ENCODE peak calls at places on chromosomes 7 and 10, in eight cellular contexts. X is pancreas; T is CD4-positive, alpha-beta T cell; M is HFFc6; C is fibroblast of villous mesenchyme; R is fibroblast of mammary gland; K is foreskin fibroblast; V is neural progenitor cell. N is an unnamed sample.

GRCh38 chr7:155324012-155324917 is 26.6 kb downstream of the INSIG1 start:
- DNase-seq in K (no peak), R (no peak), V (no peak), C (no peak), T (no peak), M (no peak), X (no peak), N (no peak)

GRCh38 chr7:114708646-114709045 is 213.2 kb upstream of the MDFIC start:
- DNase-seq in K (no peak), V (no peak), X (no peak), C (no peak), T (no peak), M (no peak), R (peak), N (no peak)

GRCh38 chr7:24313777-24314176 is 29.8 kb downstream of the NPY start:
- DNase-seq in M (no peak), K (no peak), R (no peak), C (no peak), V (no peak), T (no peak), X (no peak), N (no peak)

GRCh38 chr10:117386805-117387204 is 11.6 kb upstream of the PDZD8 start:
- DNase-seq in C (no peak), V (no peak), X (no peak), K (no peak), T (no peak), R (no peak), M (no peak), N (no peak)

GRCh38 chr7:28176174-28176573 is 4.4 kb downstream of the JAZF1 start:
- DNase-seq in R (peak), T (no peak), C (peak), K (peak), X (no peak), V (no peak), M (peak), N (no peak)

GRCh38 chr7:45563804-45564461 is 10.2 kb upstream of the ADCY1 start:
- DNase-seq in K (no peak), C (no peak), X (no peak), T (no peak), R (no peak), V (no peak), M (no peak), N (no peak)

GRCh38 chr10:80288849-80289248 is 609 bp downstream of the MAT1A start:
- DNase-seq in K (no peak), M (no peak), C (no peak), V (no peak), T (no peak), X (no peak), R (no peak), N (no peak)

GRCh38 chr7:106737202-106737562 is 76.2 kb upstream of the CCDC71L start:
- DNase-seq in M (peak), T (no peak), C (peak), X (no peak), K (peak), R (peak), V (no peak), N (no peak)

GRCh38 chr7:44107116-44107960 is 3.2 kb downstream of the AEBP1 start:
- DNase-seq in T (no peak), C (no peak), K (no peak), M (no peak), V (no peak), R (no peak), X (no peak), N (no peak)

GRCh38 chr10:93815304-93816091 is 57.8 kb downstream of the LGI1 start:
- DNase-seq in R (no peak), M (no peak), C (peak), V (peak), K (peak), X (no peak), T (no peak), N (peak)

GRCh38 chr10:132229834-132230556 is 43.2 kb downstream of the DPYSL4 start:
- DNase-seq in R (no peak), K (no peak), V (no peak), M (no peak), X (no peak), T (no peak), C (peak), N (no peak)

GRCh38 chr7:55410641-55411239 is 45.6 kb downstream of the LANCL2 start:
- DNase-seq in T (no peak), X (no peak), C (no peak), M (no peak), R (no peak), V (no peak), K (no peak), N (no peak)

GRCh38 chr7:55413442-55413841 is 48.3 kb downstream of the LANCL2 start:
- DNase-seq in R (no peak), V (no peak), X (no peak), M (no peak), T (no peak), K (no peak), C (no peak), N (no peak)

GRCh38 chr7:55405856-55406541 is 40.9 kb downstream of the LANCL2 start:
- DNase-seq in K (no peak), X (no peak), M (no peak), C (no peak), T (no peak), R (no peak), V (no peak), N (no peak)

GRCh38 chr7:55411844-55412243 is 46.7 kb downstream of the LANCL2 start:
- DNase-seq in V (no peak), C (no peak), M (no peak), R (no peak), K (no peak), T (no peak), X (no peak), N (no peak)

GRCh38 chr7:55409474-55410225 is 44.5 kb downstream of the LANCL2 start:
- DNase-seq in T (no peak), V (no peak), R (no peak), M (peak), X (no peak), K (no peak), C (peak), N (peak)
- TF ChIP-seq CTCF in T (no peak), V (no peak), R (peak), M (peak), X (no peak), K (no peak), C (peak), N (peak)

GRCh38 chr10:29239569-29240472 is 49.0 kb upstream of the LYZL1 start:
- DNase-seq in K (peak), C (peak), X (no peak), M (no peak), T (no peak), V (peak), R (peak), N (peak)
- TF ChIP-seq CTCF in K (peak), C (peak), X (no peak), M (peak), T (no peak), V (peak), R (peak), N (peak)

DNA sequence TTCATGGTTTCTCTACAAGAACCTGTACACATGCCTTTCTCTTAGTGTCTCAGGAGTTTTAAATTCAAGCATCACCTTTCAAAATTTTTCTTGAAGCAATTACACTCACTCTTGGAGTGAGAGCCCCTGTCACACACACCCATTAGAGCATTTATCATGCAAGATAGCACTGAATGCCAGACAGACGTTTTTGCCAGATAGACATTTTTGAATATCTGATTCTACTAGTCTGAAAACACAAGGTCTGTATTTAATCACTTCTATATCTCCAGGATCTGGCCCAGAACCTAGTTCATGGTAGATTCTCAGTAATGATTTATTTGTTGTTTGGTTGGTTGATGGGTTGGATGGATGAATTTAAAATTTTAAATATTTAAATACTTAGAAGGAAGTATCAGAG is 60.9 kb upstream of the PDE1C start:
- DNase-seq in C (no peak), V (no peak), R (no peak), X (no peak), T (no peak), K (no peak), M (no peak), N (no peak)
- TF ChIP-seq CTCF in C (no peak), V (no peak), R (no peak), X (no peak), T (no peak), K (no peak), M (no peak), N (no peak)

GRCh38 chr10:22171131-22171530 is 46.7 kb downstream of the EBLN1 start:
- DNase-seq in M (no peak), V (no peak), K (no peak), R (no peak), C (no peak), T (no peak), X (no peak), N (no peak)

GRCh38 chr10:22174442-22174841 is 43.4 kb downstream of the EBLN1 start:
- DNase-seq in T (no peak), M (no peak), C (no peak), V (no peak), X (no peak), K (no peak), R (no peak), N (no peak)

DNA sequence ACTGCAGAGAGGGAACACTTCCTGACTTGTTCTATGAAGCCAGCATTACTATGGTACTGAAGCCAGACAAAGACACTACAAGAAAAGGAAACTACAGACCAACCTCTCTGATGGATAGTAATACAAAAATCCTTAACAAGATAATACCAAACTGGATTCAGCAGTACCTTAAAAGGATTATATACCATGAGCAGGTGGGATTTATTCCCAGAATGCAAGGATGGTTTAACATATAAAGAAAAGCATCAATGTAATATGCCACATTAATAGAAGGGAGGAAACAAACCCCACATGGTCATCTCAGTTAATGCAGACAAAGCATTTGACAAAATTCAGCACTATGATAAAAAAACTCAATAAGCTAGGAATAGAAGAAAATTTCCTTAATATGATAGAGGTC is 47.2 kb downstream of the EBLN1 start:
- DNase-seq in V (no peak), K (no peak), T (no peak), M (no peak), X (no peak), R (no peak), C (no peak), N (no peak)
- TF ChIP-seq CTCF in V (no peak), K (no peak), T (no peak), M (no peak), X (no peak), R (no peak), C (no peak), N (no peak)

DNA sequence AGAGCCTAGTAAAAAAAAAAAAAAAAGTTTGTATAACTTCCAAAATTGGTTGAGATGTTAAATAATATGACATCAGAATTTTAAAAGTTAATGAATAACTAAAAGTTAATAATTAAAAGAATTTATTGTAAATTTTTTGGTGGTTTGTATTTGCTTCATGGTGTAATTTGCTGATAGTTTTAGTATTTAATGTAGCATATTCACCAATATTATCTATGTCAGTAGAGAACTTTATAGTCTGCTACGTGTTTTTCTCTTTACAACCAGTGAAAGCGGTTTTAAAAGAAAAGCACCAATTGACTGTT is 51.8 kb upstream of the STEAP4 start:
- DNase-seq in K (no peak), M (no peak), X (no peak), V (no peak), R (no peak), T (no peak), C (no peak), N (no peak)
- TF ChIP-seq CTCF in K (no peak), M (no peak), X (no peak), V (no peak), R (no peak), T (no peak), C (no peak), N (no peak)

GRCh38 chr7:78345293-78345692 is 546.7 kb downstream of the PHTF2 start:
- DNase-seq in C (no peak), X (no peak), K (no peak), R (no peak), T (no peak), V (peak), M (no peak), N (no peak)
- TF ChIP-seq CTCF in C (no peak), X (no peak), K (no peak), R (no peak), T (no peak), V (no peak), M (no peak), N (no peak)

DNA sequence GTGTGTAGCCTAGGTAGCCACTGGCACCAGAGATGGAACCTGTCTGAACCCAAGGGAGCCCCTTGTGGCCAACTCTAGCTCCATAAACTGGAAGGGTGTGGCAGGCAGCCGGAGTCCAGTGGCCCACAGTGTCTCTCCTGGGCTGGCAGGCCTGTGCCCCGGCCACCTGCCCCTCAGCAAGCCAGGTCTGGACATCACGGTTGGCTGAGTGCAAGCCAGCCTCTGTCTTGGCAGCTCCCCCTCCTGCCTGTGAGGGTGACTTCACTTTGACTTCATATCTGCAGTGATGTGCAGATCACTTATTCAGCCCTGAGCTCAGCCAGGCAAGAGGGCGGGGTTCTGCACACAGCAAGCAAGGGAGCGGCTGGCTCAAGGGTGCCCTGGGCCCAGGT is 1.3 kb upstream of the RET start:
- DNase-seq in R (no peak), V (peak), T (no peak), M (no peak), K (no peak), X (peak), C (no peak), N (peak)
- TF ChIP-seq CTCF in R (peak), V (peak), T (no peak), M (peak), K (no peak), X (no peak), C (peak), N (peak)

GRCh38 chr10:78398385-78398784 is 364.7 kb downstream of the RPS24 start:
- DNase-seq in M (no peak), K (no peak), V (no peak), X (no peak), C (no peak), T (no peak), R (no peak), N (no peak)
- TF ChIP-seq CTCF in M (no peak), K (no peak), V (no peak), X (no peak), C (no peak), T (no peak), R (no peak), N (no peak)

GRCh38 chr7:76381814-76382213 is 23.0 kb upstream of the YWHAG start:
- DNase-seq in K (peak), V (no peak), T (no peak), M (no peak), X (no peak), C (no peak), R (no peak), N (no peak)
- TF ChIP-seq CTCF in K (no peak), V (peak), T (no peak), M (peak), X (no peak), C (peak), R (peak), N (peak)

DNA sequence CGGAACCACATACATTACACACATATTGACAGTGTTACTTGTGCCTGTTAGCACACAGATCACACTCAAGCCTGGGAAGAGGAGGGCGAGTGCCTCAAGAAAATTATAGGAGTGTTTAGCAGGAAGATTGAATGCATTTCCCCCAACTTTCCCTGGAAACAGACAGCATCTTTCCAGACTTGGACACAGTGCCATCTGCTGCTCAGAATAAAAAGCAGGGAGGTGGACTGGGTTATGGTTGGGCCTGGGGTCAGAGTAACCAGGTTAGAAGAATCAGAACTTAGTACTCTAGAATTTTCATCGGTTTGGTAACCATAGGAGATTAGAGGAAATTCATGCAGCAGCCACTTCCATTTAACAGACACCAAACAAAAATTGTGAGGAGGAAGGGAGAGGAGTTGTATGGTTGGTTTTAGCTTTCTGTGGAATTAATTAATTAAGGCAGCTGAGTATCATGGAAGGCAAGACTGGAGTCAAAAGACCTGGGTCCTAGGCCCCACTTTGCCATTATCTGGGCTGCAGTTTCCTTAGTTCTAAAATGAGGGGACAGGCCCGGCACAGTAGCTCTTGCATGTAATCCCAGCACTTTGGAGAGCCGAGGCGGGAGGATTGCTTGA is 43.4 kb upstream of the OPTN start:
- DNase-seq in V (peak), K (peak), T (no peak), R (peak), C (peak), M (no peak), X (no peak), N (peak)
- TF ChIP-seq CTCF in V (peak), K (peak), T (no peak), R (peak), C (peak), M (peak), X (no peak), N (peak)